ENCODE peak calls at places on chromosomes 6 and 20, in nine cellular contexts. One of them, this sample, is unnamed.

GRCh38 chr6:3426091-3426780 is 30.6 kb downstream of the SLC22A23 start:
- DNase-seq in fibroblast of the aortic adventitia: peak
- DNase-seq in NCI-H524: no peak
- DNase-seq in activated CD8-positive, alpha-beta memory T cell treated with anti-CD3 and anti-CD28 coated beads for 4 hours: no peak
- DNase-seq in endothelial cell: no peak
- DNase-seq in cardiac muscle cell: no peak
- DNase-seq in GM19239: no peak
- DNase-seq in stimulated activated CD4-positive, alpha-beta T cell treated with anti-CD3 and anti-CD28 coated beads, TNF-alpha, amount 100 ng/mL, for 48 hours: no peak
- DNase-seq in stimulated activated naive CD8-positive, alpha-beta T cell treated with anti-CD3 and anti-CD28 coated beads, Interleukin-15, Interleukin-2, amounts not matched to agents 100 U/mL and 50 U/mL, for 24 hours: no peak
- DNase-seq in this sample: no peak

GRCh38 chr6:87382861-87383260 is 24.9 kb upstream of the CFAP206 start:
- DNase-seq in fibroblast of the aortic adventitia: no peak
- DNase-seq in NCI-H524: no peak
- DNase-seq in activated CD8-positive, alpha-beta memory T cell treated with anti-CD3 and anti-CD28 coated beads for 4 hours: no peak
- DNase-seq in endothelial cell: no peak
- DNase-seq in cardiac muscle cell: no peak
- DNase-seq in GM19239: no peak
- DNase-seq in stimulated activated CD4-positive, alpha-beta T cell treated with anti-CD3 and anti-CD28 coated beads, TNF-alpha, amount 100 ng/mL, for 48 hours: no peak
- DNase-seq in stimulated activated naive CD8-positive, alpha-beta T cell treated with anti-CD3 and anti-CD28 coated beads, Interleukin-15, Interleukin-2, amounts not matched to agents 100 U/mL and 50 U/mL, for 24 hours: no peak
- DNase-seq in this sample: no peak

GRCh38 chr20:51651921-51652549 is 109.5 kb upstream of the NFATC2 start:
- DNase-seq in fibroblast of the aortic adventitia: no peak
- DNase-seq in NCI-H524: no peak
- DNase-seq in activated CD8-positive, alpha-beta memory T cell treated with anti-CD3 and anti-CD28 coated beads for 4 hours: no peak
- DNase-seq in endothelial cell: peak
- DNase-seq in cardiac muscle cell: no peak
- DNase-seq in GM19239: no peak
- DNase-seq in stimulated activated CD4-positive, alpha-beta T cell treated with anti-CD3 and anti-CD28 coated beads, TNF-alpha, amount 100 ng/mL, for 48 hours: no peak
- DNase-seq in stimulated activated naive CD8-positive, alpha-beta T cell treated with anti-CD3 and anti-CD28 coated beads, Interleukin-15, Interleukin-2, amounts not matched to agents 100 U/mL and 50 U/mL, for 24 hours: no peak
- DNase-seq in this sample: no peak

GRCh38 chr20:10304474-10305046 is 85.9 kb downstream of the SNAP25 start:
- DNase-seq in fibroblast of the aortic adventitia: no peak
- DNase-seq in NCI-H524: no peak
- DNase-seq in activated CD8-positive, alpha-beta memory T cell treated with anti-CD3 and anti-CD28 coated beads for 4 hours: no peak
- DNase-seq in endothelial cell: no peak
- DNase-seq in cardiac muscle cell: no peak
- DNase-seq in GM19239: no peak
- DNase-seq in stimulated activated CD4-positive, alpha-beta T cell treated with anti-CD3 and anti-CD28 coated beads, TNF-alpha, amount 100 ng/mL, for 48 hours: no peak
- DNase-seq in stimulated activated naive CD8-positive, alpha-beta T cell treated with anti-CD3 and anti-CD28 coated beads, Interleukin-15, Interleukin-2, amounts not matched to agents 100 U/mL and 50 U/mL, for 24 hours: no peak
- DNase-seq in this sample: no peak

GRCh38 chr20:40314278-40314677 is 374.8 kb downstream of the MAFB start:
- DNase-seq in fibroblast of the aortic adventitia: no peak
- DNase-seq in NCI-H524: no peak
- DNase-seq in activated CD8-positive, alpha-beta memory T cell treated with anti-CD3 and anti-CD28 coated beads for 4 hours: no peak
- DNase-seq in endothelial cell: no peak
- DNase-seq in cardiac muscle cell: no peak
- DNase-seq in GM19239: no peak
- DNase-seq in stimulated activated CD4-positive, alpha-beta T cell treated with anti-CD3 and anti-CD28 coated beads, TNF-alpha, amount 100 ng/mL, for 48 hours: no peak
- DNase-seq in stimulated activated naive CD8-positive, alpha-beta T cell treated with anti-CD3 and anti-CD28 coated beads, Interleukin-15, Interleukin-2, amounts not matched to agents 100 U/mL and 50 U/mL, for 24 hours: no peak
- DNase-seq in this sample: no peak

GRCh38 chr20:10178727-10179313 is 39.8 kb upstream of the SNAP25 start:
- DNase-seq in fibroblast of the aortic adventitia: no peak
- DNase-seq in NCI-H524: no peak
- DNase-seq in activated CD8-positive, alpha-beta memory T cell treated with anti-CD3 and anti-CD28 coated beads for 4 hours: no peak
- DNase-seq in endothelial cell: no peak
- DNase-seq in cardiac muscle cell: no peak
- DNase-seq in GM19239: no peak
- DNase-seq in stimulated activated CD4-positive, alpha-beta T cell treated with anti-CD3 and anti-CD28 coated beads, TNF-alpha, amount 100 ng/mL, for 48 hours: no peak
- DNase-seq in stimulated activated naive CD8-positive, alpha-beta T cell treated with anti-CD3 and anti-CD28 coated beads, Interleukin-15, Interleukin-2, amounts not matched to agents 100 U/mL and 50 U/mL, for 24 hours: no peak
- DNase-seq in this sample: no peak

GRCh38 chr6:36677059-36677749 is 1.3 kb upstream of the CDKN1A start:
- DNase-seq in fibroblast of the aortic adventitia: peak
- DNase-seq in NCI-H524: no peak
- DNase-seq in activated CD8-positive, alpha-beta memory T cell treated with anti-CD3 and anti-CD28 coated beads for 4 hours: no peak
- DNase-seq in endothelial cell: no peak
- DNase-seq in cardiac muscle cell: no peak
- DNase-seq in GM19239: no peak
- DNase-seq in stimulated activated CD4-positive, alpha-beta T cell treated with anti-CD3 and anti-CD28 coated beads, TNF-alpha, amount 100 ng/mL, for 48 hours: no peak
- DNase-seq in stimulated activated naive CD8-positive, alpha-beta T cell treated with anti-CD3 and anti-CD28 coated beads, Interleukin-15, Interleukin-2, amounts not matched to agents 100 U/mL and 50 U/mL, for 24 hours: no peak
- DNase-seq in this sample: no peak

GRCh38 chr6:12479885-12480284 is 189.7 kb downstream of the EDN1 start:
- DNase-seq in fibroblast of the aortic adventitia: peak
- DNase-seq in NCI-H524: peak
- DNase-seq in activated CD8-positive, alpha-beta memory T cell treated with anti-CD3 and anti-CD28 coated beads for 4 hours: no peak
- DNase-seq in endothelial cell: no peak
- DNase-seq in cardiac muscle cell: no peak
- DNase-seq in GM19239: no peak
- DNase-seq in stimulated activated CD4-positive, alpha-beta T cell treated with anti-CD3 and anti-CD28 coated beads, TNF-alpha, amount 100 ng/mL, for 48 hours: no peak
- DNase-seq in stimulated activated naive CD8-positive, alpha-beta T cell treated with anti-CD3 and anti-CD28 coated beads, Interleukin-15, Interleukin-2, amounts not matched to agents 100 U/mL and 50 U/mL, for 24 hours: no peak
- DNase-seq in this sample: no peak

GRCh38 chr6:156310701-156311100 is 466.5 kb upstream of the ARID1B start:
- DNase-seq in fibroblast of the aortic adventitia: no peak
- DNase-seq in NCI-H524: no peak
- DNase-seq in activated CD8-positive, alpha-beta memory T cell treated with anti-CD3 and anti-CD28 coated beads for 4 hours: no peak
- DNase-seq in endothelial cell: no peak
- DNase-seq in cardiac muscle cell: no peak
- DNase-seq in GM19239: no peak
- DNase-seq in stimulated activated CD4-positive, alpha-beta T cell treated with anti-CD3 and anti-CD28 coated beads, TNF-alpha, amount 100 ng/mL, for 48 hours: no peak
- DNase-seq in stimulated activated naive CD8-positive, alpha-beta T cell treated with anti-CD3 and anti-CD28 coated beads, Interleukin-15, Interleukin-2, amounts not matched to agents 100 U/mL and 50 U/mL, for 24 hours: no peak
- DNase-seq in this sample: no peak

GRCh38 chr6:72861935-72862432 is 240.1 kb downstream of the KCNQ5 start:
- DNase-seq in fibroblast of the aortic adventitia: peak
- DNase-seq in NCI-H524: no peak
- DNase-seq in activated CD8-positive, alpha-beta memory T cell treated with anti-CD3 and anti-CD28 coated beads for 4 hours: no peak
- DNase-seq in endothelial cell: no peak
- DNase-seq in cardiac muscle cell: peak
- DNase-seq in GM19239: no peak
- DNase-seq in stimulated activated CD4-positive, alpha-beta T cell treated with anti-CD3 and anti-CD28 coated beads, TNF-alpha, amount 100 ng/mL, for 48 hours: no peak
- DNase-seq in stimulated activated naive CD8-positive, alpha-beta T cell treated with anti-CD3 and anti-CD28 coated beads, Interleukin-15, Interleukin-2, amounts not matched to agents 100 U/mL and 50 U/mL, for 24 hours: peak
- DNase-seq in this sample: no peak

GRCh38 chr6:11714798-11715285 is 63.8 kb downstream of the ADTRP start:
- DNase-seq in fibroblast of the aortic adventitia: no peak
- DNase-seq in NCI-H524: peak
- DNase-seq in activated CD8-positive, alpha-beta memory T cell treated with anti-CD3 and anti-CD28 coated beads for 4 hours: no peak
- DNase-seq in endothelial cell: no peak
- DNase-seq in cardiac muscle cell: no peak
- DNase-seq in GM19239: no peak
- DNase-seq in stimulated activated CD4-positive, alpha-beta T cell treated with anti-CD3 and anti-CD28 coated beads, TNF-alpha, amount 100 ng/mL, for 48 hours: no peak
- DNase-seq in stimulated activated naive CD8-positive, alpha-beta T cell treated with anti-CD3 and anti-CD28 coated beads, Interleukin-15, Interleukin-2, amounts not matched to agents 100 U/mL and 50 U/mL, for 24 hours: no peak
- DNase-seq in this sample: no peak

GRCh38 chr20:61764471-61765020 is 301.1 kb downstream of the TAF4 start:
- DNase-seq in fibroblast of the aortic adventitia: no peak
- DNase-seq in NCI-H524: no peak
- DNase-seq in activated CD8-positive, alpha-beta memory T cell treated with anti-CD3 and anti-CD28 coated beads for 4 hours: no peak
- DNase-seq in endothelial cell: no peak
- DNase-seq in cardiac muscle cell: no peak
- DNase-seq in GM19239: no peak
- DNase-seq in stimulated activated CD4-positive, alpha-beta T cell treated with anti-CD3 and anti-CD28 coated beads, TNF-alpha, amount 100 ng/mL, for 48 hours: no peak
- DNase-seq in stimulated activated naive CD8-positive, alpha-beta T cell treated with anti-CD3 and anti-CD28 coated beads, Interleukin-15, Interleukin-2, amounts not matched to agents 100 U/mL and 50 U/mL, for 24 hours: no peak
- DNase-seq in this sample: no peak

GRCh38 chr6:21536280-21536766 is 57.2 kb upstream of the SOX4 start:
- DNase-seq in fibroblast of the aortic adventitia: no peak
- DNase-seq in NCI-H524: no peak
- DNase-seq in activated CD8-positive, alpha-beta memory T cell treated with anti-CD3 and anti-CD28 coated beads for 4 hours: no peak
- DNase-seq in endothelial cell: no peak
- DNase-seq in cardiac muscle cell: no peak
- DNase-seq in GM19239: no peak
- DNase-seq in stimulated activated CD4-positive, alpha-beta T cell treated with anti-CD3 and anti-CD28 coated beads, TNF-alpha, amount 100 ng/mL, for 48 hours: no peak
- DNase-seq in stimulated activated naive CD8-positive, alpha-beta T cell treated with anti-CD3 and anti-CD28 coated beads, Interleukin-15, Interleukin-2, amounts not matched to agents 100 U/mL and 50 U/mL, for 24 hours: no peak
- DNase-seq in this sample: no peak

GRCh38 chr6:137651591-137652335 is 157.6 kb upstream of the OLIG3 start:
- DNase-seq in fibroblast of the aortic adventitia: no peak
- DNase-seq in NCI-H524: no peak
- DNase-seq in activated CD8-positive, alpha-beta memory T cell treated with anti-CD3 and anti-CD28 coated beads for 4 hours: no peak
- DNase-seq in endothelial cell: no peak
- DNase-seq in cardiac muscle cell: no peak
- DNase-seq in GM19239: no peak
- DNase-seq in stimulated activated CD4-positive, alpha-beta T cell treated with anti-CD3 and anti-CD28 coated beads, TNF-alpha, amount 100 ng/mL, for 48 hours: no peak
- DNase-seq in stimulated activated naive CD8-positive, alpha-beta T cell treated with anti-CD3 and anti-CD28 coated beads, Interleukin-15, Interleukin-2, amounts not matched to agents 100 U/mL and 50 U/mL, for 24 hours: no peak
- DNase-seq in this sample: no peak

GRCh38 chr20:17751640-17752039 is 51.9 kb downstream of the BANF2 start:
- DNase-seq in fibroblast of the aortic adventitia: no peak
- DNase-seq in NCI-H524: no peak
- DNase-seq in activated CD8-positive, alpha-beta memory T cell treated with anti-CD3 and anti-CD28 coated beads for 4 hours: no peak
- DNase-seq in endothelial cell: no peak
- DNase-seq in cardiac muscle cell: no peak
- DNase-seq in GM19239: no peak
- DNase-seq in stimulated activated CD4-positive, alpha-beta T cell treated with anti-CD3 and anti-CD28 coated beads, TNF-alpha, amount 100 ng/mL, for 48 hours: no peak
- DNase-seq in stimulated activated naive CD8-positive, alpha-beta T cell treated with anti-CD3 and anti-CD28 coated beads, Interleukin-15, Interleukin-2, amounts not matched to agents 100 U/mL and 50 U/mL, for 24 hours: no peak
- DNase-seq in this sample: no peak

GRCh38 chr20:62808211-62808865 is 3.7 kb downstream of the OGFR start:
- DNase-seq in fibroblast of the aortic adventitia: peak
- DNase-seq in NCI-H524: peak
- DNase-seq in activated CD8-positive, alpha-beta memory T cell treated with anti-CD3 and anti-CD28 coated beads for 4 hours: no peak
- DNase-seq in endothelial cell: peak
- DNase-seq in cardiac muscle cell: peak
- DNase-seq in GM19239: peak
- DNase-seq in stimulated activated CD4-positive, alpha-beta T cell treated with anti-CD3 and anti-CD28 coated beads, TNF-alpha, amount 100 ng/mL, for 48 hours: peak
- DNase-seq in stimulated activated naive CD8-positive, alpha-beta T cell treated with anti-CD3 and anti-CD28 coated beads, Interleukin-15, Interleukin-2, amounts not matched to agents 100 U/mL and 50 U/mL, for 24 hours: peak
- DNase-seq in this sample: peak

GRCh38 chr6:4368649-4369048 is 233.3 kb upstream of the ECI2 start:
- DNase-seq in fibroblast of the aortic adventitia: no peak
- DNase-seq in NCI-H524: no peak
- DNase-seq in activated CD8-positive, alpha-beta memory T cell treated with anti-CD3 and anti-CD28 coated beads for 4 hours: no peak
- DNase-seq in endothelial cell: no peak
- DNase-seq in cardiac muscle cell: no peak
- DNase-seq in GM19239: no peak
- DNase-seq in stimulated activated CD4-positive, alpha-beta T cell treated with anti-CD3 and anti-CD28 coated beads, TNF-alpha, amount 100 ng/mL, for 48 hours: no peak
- DNase-seq in stimulated activated naive CD8-positive, alpha-beta T cell treated with anti-CD3 and anti-CD28 coated beads, Interleukin-15, Interleukin-2, amounts not matched to agents 100 U/mL and 50 U/mL, for 24 hours: no peak
- DNase-seq in this sample: no peak

GRCh38 chr20:4289875-4290274 is 274.5 kb upstream of the RNF24 start:
- DNase-seq in fibroblast of the aortic adventitia: no peak
- DNase-seq in NCI-H524: no peak
- DNase-seq in activated CD8-positive, alpha-beta memory T cell treated with anti-CD3 and anti-CD28 coated beads for 4 hours: no peak
- DNase-seq in endothelial cell: no peak
- DNase-seq in cardiac muscle cell: no peak
- DNase-seq in GM19239: no peak
- DNase-seq in stimulated activated CD4-positive, alpha-beta T cell treated with anti-CD3 and anti-CD28 coated beads, TNF-alpha, amount 100 ng/mL, for 48 hours: no peak
- DNase-seq in stimulated activated naive CD8-positive, alpha-beta T cell treated with anti-CD3 and anti-CD28 coated beads, Interleukin-15, Interleukin-2, amounts not matched to agents 100 U/mL and 50 U/mL, for 24 hours: no peak
- DNase-seq in this sample: no peak

This sample was measured in nephron progenitor cell.